ENCODE peak calls at places on chromosomes 6 and 20, in ten cellular contexts. H is GM12878; E is activated CD8-positive, alpha-beta memory T cell treated with anti-CD3 and anti-CD28 coated beads, Interleukin-2, amount 50 U/mL, for 48 hours; D is HS-5; K is GDM1; L is DMS 273 treated with DMSO at 0.1 percent for 48 hours; Q is RPMI7951; O is activated CD4-positive, alpha-beta T cell treated with anti-CD3 and anti-CD28 coated beads for 48 hours; W is stimulated activated CD8-positive, alpha-beta memory T cell treated with anti-CD3 and anti-CD28 coated beads, Interleukin-4, amount 100 ng/mL, for 1 hour; A is posterior cingulate gyrus. R is an unnamed sample.

GRCh38 chr6:53794720-53795253 is at the start of gene LRRC1:
- DNase-seq in H (peak), E (peak), D (peak), K (peak), L (peak), Q (peak), O (peak), W (peak), A (peak), R (peak)

GRCh38 chr20:43893930-43894329 is 20.7 kb upstream of the TOX2 start:
- DNase-seq in H (no peak), E (no peak), D (no peak), K (no peak), L (no peak), Q (peak), O (no peak), W (no peak), A (no peak), R (no peak)

GRCh38 chr6:138757131-138757530 is 16.4 kb upstream of the CCDC28A start:
- DNase-seq in H (no peak), E (no peak), D (no peak), K (no peak), L (no peak), Q (no peak), O (no peak), W (no peak), A (no peak), R (no peak)

GRCh38 chr6:151075943-151076555 is 163.7 kb upstream of the AKAP12 start:
- DNase-seq in H (no peak), E (peak), D (no peak), K (no peak), L (no peak), Q (no peak), O (no peak), W (no peak), A (no peak), R (no peak)

GRCh38 chr6:45254242-45254641 is 73.9 kb upstream of the RUNX2 start:
- DNase-seq in H (no peak), E (no peak), D (no peak), K (no peak), L (no peak), Q (no peak), O (no peak), W (no peak), A (no peak), R (no peak)

GRCh38 chr6:46453221-46453620 is 38.0 kb downstream of the RCAN2 start:
- DNase-seq in H (no peak), E (no peak), D (peak), K (no peak), L (no peak), Q (peak), O (no peak), W (no peak), A (no peak), R (no peak)

GRCh38 chr6:37331047-37331446 is 22.7 kb upstream of the RNF8 start:
- DNase-seq in H (no peak), E (no peak), D (no peak), K (no peak), L (no peak), Q (no peak), O (no peak), W (no peak), A (no peak), R (no peak)

GRCh38 chr20:1907586-1907985 is 12.4 kb downstream of the SIRPA start:
- DNase-seq in H (no peak), E (no peak), D (no peak), K (no peak), L (no peak), Q (peak), O (no peak), W (no peak), A (no peak), R (no peak)

GRCh38 chr6:155417454-155417853 is 38.2 kb downstream of the NOX3 start:
- DNase-seq in H (no peak), E (no peak), D (no peak), K (no peak), L (no peak), Q (peak), O (no peak), W (no peak), A (no peak), R (no peak)

GRCh38 chr20:62733250-62733842 is 24.7 kb downstream of the NTSR1 start:
- DNase-seq in H (no peak), E (no peak), D (no peak), K (no peak), L (no peak), Q (peak), O (no peak), W (no peak), A (no peak), R (no peak)

GRCh38 chr6:161228911-161229591 is 44.8 kb downstream of the AGPAT4 start:
- DNase-seq in H (no peak), E (no peak), D (peak), K (peak), L (no peak), Q (peak), O (no peak), W (no peak), A (no peak), R (no peak)

GRCh38 chr6:41625442-41625841 is 12.8 kb upstream of the MDFI start:
- DNase-seq in H (no peak), E (no peak), D (no peak), K (no peak), L (no peak), Q (peak), O (no peak), W (no peak), A (no peak), R (no peak)